ENCODE peak calls at places on chromosomes 1 and 21, in six cellular contexts. One of them, this sample, is unnamed.

GRCh38 chr1:16014509-16015482 is 3.0 kb downstream of the HSPB7 start:
- DNase-seq in activated CD4-positive, alpha-beta T cell treated with anti-CD3 and anti-CD28 coated beads, Interleukin-2, amount 10 ng/mL, durations not matched to agents 7 days and 5 days: no peak
- DNase-seq in left colon: peak
- DNase-seq in choroid plexus epithelial cell: peak
- DNase-seq in stimulated activated CD8-positive, alpha-beta memory T cell treated with anti-CD3 and anti-CD28 coated beads, Interleukin-4, amount 100 ng/mL, for 1 hour: no peak
- DNase-seq in GM10248: no peak
- DNase-seq in this sample: no peak

GRCh38 chr1:11940260-11940921 is 5.9 kb downstream of the PLOD1 start:
- DNase-seq in choroid plexus epithelial cell: no peak
- DNase-seq in activated CD4-positive, alpha-beta T cell treated with anti-CD3 and anti-CD28 coated beads, Interleukin-2, amount 10 ng/mL, durations not matched to agents 7 days and 5 days: no peak
- DNase-seq in left colon: peak
- DNase-seq in GM10248: no peak
- DNase-seq in stimulated activated CD8-positive, alpha-beta memory T cell treated with anti-CD3 and anti-CD28 coated beads, Interleukin-4, amount 100 ng/mL, for 1 hour: no peak
- DNase-seq in this sample: no peak

GRCh38 chr21:16159971-16160350 is 430.2 kb downstream of the USP25 start:
- DNase-seq in choroid plexus epithelial cell: no peak
- DNase-seq in left colon: no peak
- DNase-seq in stimulated activated CD8-positive, alpha-beta memory T cell treated with anti-CD3 and anti-CD28 coated beads, Interleukin-4, amount 100 ng/mL, for 1 hour: no peak
- DNase-seq in activated CD4-positive, alpha-beta T cell treated with anti-CD3 and anti-CD28 coated beads, Interleukin-2, amount 10 ng/mL, durations not matched to agents 7 days and 5 days: no peak
- DNase-seq in GM10248: no peak
- DNase-seq in this sample: no peak

GRCh38 chr1:118485757-118486156 is 300.7 kb upstream of the SPAG17 start:
- DNase-seq in left colon: no peak
- DNase-seq in choroid plexus epithelial cell: no peak
- DNase-seq in GM10248: no peak
- DNase-seq in stimulated activated CD8-positive, alpha-beta memory T cell treated with anti-CD3 and anti-CD28 coated beads, Interleukin-4, amount 100 ng/mL, for 1 hour: no peak
- DNase-seq in activated CD4-positive, alpha-beta T cell treated with anti-CD3 and anti-CD28 coated beads, Interleukin-2, amount 10 ng/mL, durations not matched to agents 7 days and 5 days: no peak
- DNase-seq in this sample: no peak

GRCh38 chr1:228210076-228210651 is 2.3 kb downstream of the OBSCN start:
- DNase-seq in stimulated activated CD8-positive, alpha-beta memory T cell treated with anti-CD3 and anti-CD28 coated beads, Interleukin-4, amount 100 ng/mL, for 1 hour: no peak
- DNase-seq in choroid plexus epithelial cell: no peak
- DNase-seq in activated CD4-positive, alpha-beta T cell treated with anti-CD3 and anti-CD28 coated beads, Interleukin-2, amount 10 ng/mL, durations not matched to agents 7 days and 5 days: no peak
- DNase-seq in GM10248: no peak
- DNase-seq in left colon: no peak
- DNase-seq in this sample: no peak

GRCh38 chr1:230844561-230844960 is 23.8 kb downstream of the C1orf198 start:
- DNase-seq in activated CD4-positive, alpha-beta T cell treated with anti-CD3 and anti-CD28 coated beads, Interleukin-2, amount 10 ng/mL, durations not matched to agents 7 days and 5 days: no peak
- DNase-seq in stimulated activated CD8-positive, alpha-beta memory T cell treated with anti-CD3 and anti-CD28 coated beads, Interleukin-4, amount 100 ng/mL, for 1 hour: no peak
- DNase-seq in left colon: no peak
- DNase-seq in GM10248: no peak
- DNase-seq in choroid plexus epithelial cell: no peak
- DNase-seq in this sample: no peak

GRCh38 chr1:21935393-21935804 is 1.7 kb downstream of the HSPG2 start:
- DNase-seq in left colon: no peak
- DNase-seq in stimulated activated CD8-positive, alpha-beta memory T cell treated with anti-CD3 and anti-CD28 coated beads, Interleukin-4, amount 100 ng/mL, for 1 hour: no peak
- DNase-seq in GM10248: no peak
- DNase-seq in choroid plexus epithelial cell: no peak
- DNase-seq in activated CD4-positive, alpha-beta T cell treated with anti-CD3 and anti-CD28 coated beads, Interleukin-2, amount 10 ng/mL, durations not matched to agents 7 days and 5 days: no peak
- DNase-seq in this sample: no peak

GRCh38 chr1:244674446-244674845 is 21.5 kb downstream of the DESI2 start:
- DNase-seq in left colon: no peak
- DNase-seq in stimulated activated CD8-positive, alpha-beta memory T cell treated with anti-CD3 and anti-CD28 coated beads, Interleukin-4, amount 100 ng/mL, for 1 hour: no peak
- DNase-seq in GM10248: no peak
- DNase-seq in activated CD4-positive, alpha-beta T cell treated with anti-CD3 and anti-CD28 coated beads, Interleukin-2, amount 10 ng/mL, durations not matched to agents 7 days and 5 days: no peak
- DNase-seq in choroid plexus epithelial cell: peak
- DNase-seq in this sample: no peak

GRCh38 chr21:42732033-42732410 is 78.6 kb downstream of the PDE9A start:
- DNase-seq in choroid plexus epithelial cell: no peak
- DNase-seq in stimulated activated CD8-positive, alpha-beta memory T cell treated with anti-CD3 and anti-CD28 coated beads, Interleukin-4, amount 100 ng/mL, for 1 hour: no peak
- DNase-seq in GM10248: no peak
- DNase-seq in activated CD4-positive, alpha-beta T cell treated with anti-CD3 and anti-CD28 coated beads, Interleukin-2, amount 10 ng/mL, durations not matched to agents 7 days and 5 days: no peak
- DNase-seq in left colon: no peak
- DNase-seq in this sample: no peak

GRCh38 chr1:167107456-167107855 is 13.6 kb downstream of the STYXL2 start:
- DNase-seq in choroid plexus epithelial cell: peak
- DNase-seq in stimulated activated CD8-positive, alpha-beta memory T cell treated with anti-CD3 and anti-CD28 coated beads, Interleukin-4, amount 100 ng/mL, for 1 hour: no peak
- DNase-seq in left colon: no peak
- DNase-seq in GM10248: no peak
- DNase-seq in activated CD4-positive, alpha-beta T cell treated with anti-CD3 and anti-CD28 coated beads, Interleukin-2, amount 10 ng/mL, durations not matched to agents 7 days and 5 days: no peak
- DNase-seq in this sample: no peak

GRCh38 chr1:193589597-193590040 is 403.2 kb upstream of the B3GALT2 start:
- DNase-seq in activated CD4-positive, alpha-beta T cell treated with anti-CD3 and anti-CD28 coated beads, Interleukin-2, amount 10 ng/mL, durations not matched to agents 7 days and 5 days: no peak
- DNase-seq in choroid plexus epithelial cell: peak
- DNase-seq in GM10248: no peak
- DNase-seq in left colon: no peak
- DNase-seq in stimulated activated CD8-positive, alpha-beta memory T cell treated with anti-CD3 and anti-CD28 coated beads, Interleukin-4, amount 100 ng/mL, for 1 hour: no peak
- DNase-seq in this sample: peak

GRCh38 chr1:27961646-27962221 is 2.0 kb downstream of the XKR8 start:
- DNase-seq in GM10248: no peak
- DNase-seq in choroid plexus epithelial cell: peak
- DNase-seq in left colon: no peak
- DNase-seq in stimulated activated CD8-positive, alpha-beta memory T cell treated with anti-CD3 and anti-CD28 coated beads, Interleukin-4, amount 100 ng/mL, for 1 hour: no peak
- DNase-seq in activated CD4-positive, alpha-beta T cell treated with anti-CD3 and anti-CD28 coated beads, Interleukin-2, amount 10 ng/mL, durations not matched to agents 7 days and 5 days: no peak
- DNase-seq in this sample: peak

GRCh38 chr21:45366476-45366875 is 38.5 kb upstream of the COL18A1 start:
- DNase-seq in stimulated activated CD8-positive, alpha-beta memory T cell treated with anti-CD3 and anti-CD28 coated beads, Interleukin-4, amount 100 ng/mL, for 1 hour: no peak
- DNase-seq in choroid plexus epithelial cell: no peak
- DNase-seq in activated CD4-positive, alpha-beta T cell treated with anti-CD3 and anti-CD28 coated beads, Interleukin-2, amount 10 ng/mL, durations not matched to agents 7 days and 5 days: no peak
- DNase-seq in left colon: no peak
- DNase-seq in GM10248: no peak
- DNase-seq in this sample: no peak

GRCh38 chr1:8302181-8302681 is 15.7 kb upstream of the SLC45A1 start:
- DNase-seq in choroid plexus epithelial cell: no peak
- DNase-seq in GM10248: no peak
- DNase-seq in activated CD4-positive, alpha-beta T cell treated with anti-CD3 and anti-CD28 coated beads, Interleukin-2, amount 10 ng/mL, durations not matched to agents 7 days and 5 days: no peak
- DNase-seq in left colon: no peak
- DNase-seq in stimulated activated CD8-positive, alpha-beta memory T cell treated with anti-CD3 and anti-CD28 coated beads, Interleukin-4, amount 100 ng/mL, for 1 hour: no peak
- DNase-seq in this sample: no peak

GRCh38 chr1:21050031-21050430 is 126.7 kb downstream of the EIF4G3 start:
- DNase-seq in activated CD4-positive, alpha-beta T cell treated with anti-CD3 and anti-CD28 coated beads, Interleukin-2, amount 10 ng/mL, durations not matched to agents 7 days and 5 days: no peak
- DNase-seq in choroid plexus epithelial cell: peak
- DNase-seq in GM10248: no peak
- DNase-seq in left colon: no peak
- DNase-seq in stimulated activated CD8-positive, alpha-beta memory T cell treated with anti-CD3 and anti-CD28 coated beads, Interleukin-4, amount 100 ng/mL, for 1 hour: no peak
- DNase-seq in this sample: peak

GRCh38 chr1:183000161-183000560 is 23.1 kb upstream of the LAMC1 start:
- DNase-seq in stimulated activated CD8-positive, alpha-beta memory T cell treated with anti-CD3 and anti-CD28 coated beads, Interleukin-4, amount 100 ng/mL, for 1 hour: no peak
- DNase-seq in GM10248: no peak
- DNase-seq in left colon: no peak
- DNase-seq in choroid plexus epithelial cell: no peak
- DNase-seq in activated CD4-positive, alpha-beta T cell treated with anti-CD3 and anti-CD28 coated beads, Interleukin-2, amount 10 ng/mL, durations not matched to agents 7 days and 5 days: no peak
- DNase-seq in this sample: peak

GRCh38 chr1:160437432-160438319 is 37.3 kb downstream of the VANGL2 start:
- DNase-seq in stimulated activated CD8-positive, alpha-beta memory T cell treated with anti-CD3 and anti-CD28 coated beads, Interleukin-4, amount 100 ng/mL, for 1 hour: no peak
- DNase-seq in choroid plexus epithelial cell: no peak
- DNase-seq in activated CD4-positive, alpha-beta T cell treated with anti-CD3 and anti-CD28 coated beads, Interleukin-2, amount 10 ng/mL, durations not matched to agents 7 days and 5 days: peak
- DNase-seq in left colon: no peak
- DNase-seq in GM10248: peak
- DNase-seq in this sample: no peak

GRCh38 chr1:28860332-28861073 is 48.5 kb downstream of the OPRD1 start:
- DNase-seq in choroid plexus epithelial cell: peak
- DNase-seq in GM10248: no peak
- DNase-seq in left colon: peak
- DNase-seq in stimulated activated CD8-positive, alpha-beta memory T cell treated with anti-CD3 and anti-CD28 coated beads, Interleukin-4, amount 100 ng/mL, for 1 hour: no peak
- DNase-seq in activated CD4-positive, alpha-beta T cell treated with anti-CD3 and anti-CD28 coated beads, Interleukin-2, amount 10 ng/mL, durations not matched to agents 7 days and 5 days: no peak
- DNase-seq in this sample: peak